ENCODE peak calls at places on chromosome 6, in five cellular contexts. One of them, this sample, is unnamed.

GRCh38 chr6:52577022-52577777 is at the start of gene TRAM2:
- DNase-seq in choroid plexus epithelial cell: peak
- DNase-seq in A673: peak
- DNase-seq in AG04449: no peak
- DNase-seq in astrocyte of the spinal cord: peak
- DNase-seq in this sample: peak

GRCh38 chr6:14530385-14530784 is 412.8 kb downstream of the CD83 start:
- DNase-seq in astrocyte of the spinal cord: no peak
- DNase-seq in AG04449: no peak
- DNase-seq in A673: no peak
- DNase-seq in choroid plexus epithelial cell: no peak
- DNase-seq in this sample: no peak

GRCh38 chr6:149289192-149289741 is 28.2 kb upstream of the TAB2 start:
- DNase-seq in AG04449: no peak
- DNase-seq in astrocyte of the spinal cord: no peak
- DNase-seq in choroid plexus epithelial cell: peak
- DNase-seq in A673: no peak
- DNase-seq in this sample: no peak

GRCh38 chr6:30942338-30943060 is 1.7 kb downstream of the MUCL3 start:
- DNase-seq in astrocyte of the spinal cord: peak
- DNase-seq in A673: peak
- DNase-seq in AG04449: peak
- DNase-seq in choroid plexus epithelial cell: peak
- DNase-seq in this sample: peak

GRCh38 chr6:81816387-81816786 is 63.9 kb upstream of the TENT5A start:
- DNase-seq in astrocyte of the spinal cord: no peak
- DNase-seq in choroid plexus epithelial cell: no peak
- DNase-seq in AG04449: no peak
- DNase-seq in A673: no peak
- DNase-seq in this sample: no peak

GRCh38 chr6:133333852-133334251 is 92.7 kb downstream of the EYA4 start:
- DNase-seq in choroid plexus epithelial cell: no peak
- DNase-seq in AG04449: no peak
- DNase-seq in astrocyte of the spinal cord: no peak
- DNase-seq in A673: no peak
- DNase-seq in this sample: no peak

GRCh38 chr6:104954091-104954797 is 2.7 kb upstream of the LIN28B start:
- DNase-seq in astrocyte of the spinal cord: no peak
- DNase-seq in AG04449: no peak
- DNase-seq in A673: no peak
- DNase-seq in choroid plexus epithelial cell: no peak
- DNase-seq in this sample: no peak

GRCh38 chr6:147227770-147228320 is 23.6 kb downstream of the STXBP5 start:
- DNase-seq in astrocyte of the spinal cord: no peak
- DNase-seq in AG04449: no peak
- DNase-seq in A673: no peak
- DNase-seq in choroid plexus epithelial cell: no peak
- DNase-seq in this sample: peak

GRCh38 chr6:55082021-55082420 is 92.3 kb upstream of the HCRTR2 start:
- DNase-seq in A673: no peak
- DNase-seq in choroid plexus epithelial cell: no peak
- DNase-seq in astrocyte of the spinal cord: peak
- DNase-seq in AG04449: no peak
- DNase-seq in this sample: peak

GRCh38 chr6:117142145-117142544 is 123.2 kb upstream of the VGLL2 start:
- DNase-seq in A673: no peak
- DNase-seq in astrocyte of the spinal cord: no peak
- DNase-seq in choroid plexus epithelial cell: no peak
- DNase-seq in AG04449: no peak
- DNase-seq in this sample: no peak

GRCh38 chr6:79353226-79353625 is 118.7 kb upstream of the HMGN3 start:
- DNase-seq in AG04449: no peak
- DNase-seq in A673: no peak
- DNase-seq in astrocyte of the spinal cord: no peak
- DNase-seq in choroid plexus epithelial cell: no peak
- DNase-seq in this sample: peak

GRCh38 chr6:122565708-122566107 is 44.5 kb upstream of the PKIB start:
- DNase-seq in AG04449: no peak
- DNase-seq in choroid plexus epithelial cell: no peak
- DNase-seq in A673: no peak
- DNase-seq in astrocyte of the spinal cord: no peak
- DNase-seq in this sample: no peak

GRCh38 chr6:84645563-84646266 is 118.7 kb downstream of the TBX18 start:
- DNase-seq in choroid plexus epithelial cell: peak
- DNase-seq in AG04449: no peak
- DNase-seq in astrocyte of the spinal cord: peak
- DNase-seq in A673: no peak
- DNase-seq in this sample: peak

GRCh38 chr6:108168501-108168979 is 2.7 kb downstream of the NR2E1 start:
- DNase-seq in A673: no peak
- DNase-seq in AG04449: no peak
- DNase-seq in choroid plexus epithelial cell: peak
- DNase-seq in astrocyte of the spinal cord: peak
- DNase-seq in this sample: no peak

GRCh38 chr6:93581371-93581770 is 162.0 kb upstream of the EPHA7 start:
- DNase-seq in A673: no peak
- DNase-seq in astrocyte of the spinal cord: no peak
- DNase-seq in choroid plexus epithelial cell: no peak
- DNase-seq in AG04449: no peak
- DNase-seq in this sample: no peak

DNA sequence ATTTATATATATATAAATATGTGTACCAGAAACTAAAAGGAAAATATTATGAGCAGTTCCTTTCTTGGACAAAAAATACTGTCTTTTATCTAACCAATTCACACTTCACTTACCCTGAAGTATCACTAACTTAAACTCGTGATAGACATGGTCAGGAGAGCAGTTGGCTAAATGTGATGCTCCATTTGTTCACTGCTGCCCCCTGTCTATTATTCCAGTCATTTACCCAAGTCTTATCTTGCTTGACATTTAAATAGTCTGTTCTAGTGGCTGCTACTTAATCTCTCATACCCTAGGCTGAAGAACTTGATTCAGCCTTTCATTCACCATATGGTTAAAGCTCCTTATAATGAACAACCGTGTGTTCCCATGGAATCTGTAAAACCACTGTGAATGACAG is 789.6 kb upstream of the EYS start:
- DNase-seq in A673: peak
- DNase-seq in choroid plexus epithelial cell: peak
- DNase-seq in astrocyte of the spinal cord: peak
- DNase-seq in AG04449: no peak
- DNase-seq in this sample: peak
- TF ChIP-seq CTCF in A673: peak
- TF ChIP-seq CTCF in choroid plexus epithelial cell: peak
- TF ChIP-seq CTCF in astrocyte of the spinal cord: peak
- TF ChIP-seq CTCF in AG04449: no peak
- TF ChIP-seq CTCF in this sample: no peak

GRCh38 chr6:106099235-106099537 is 13.1 kb downstream of the PRDM1 start:
- DNase-seq in AG04449: no peak
- DNase-seq in A673: no peak
- DNase-seq in astrocyte of the spinal cord: no peak
- DNase-seq in choroid plexus epithelial cell: no peak
- DNase-seq in this sample: no peak
- H3K4me3 ChIP-seq in AG04449: peak
- H3K4me3 ChIP-seq in A673: no peak
- H3K4me3 ChIP-seq in astrocyte of the spinal cord: no peak
- H3K4me3 ChIP-seq in choroid plexus epithelial cell: no peak
- H3K4me3 ChIP-seq in this sample: peak

GRCh38 chr6:157953580-157954091 is 28.0 kb upstream of the SYNJ2 start:
- DNase-seq in A673: no peak
- DNase-seq in AG04449: no peak
- DNase-seq in astrocyte of the spinal cord: no peak
- DNase-seq in choroid plexus epithelial cell: no peak
- DNase-seq in this sample: no peak
- TF ChIP-seq CTCF in A673: no peak
- TF ChIP-seq CTCF in AG04449: no peak
- TF ChIP-seq CTCF in astrocyte of the spinal cord: no peak
- TF ChIP-seq CTCF in choroid plexus epithelial cell: no peak
- TF ChIP-seq CTCF in this sample: no peak

DNA sequence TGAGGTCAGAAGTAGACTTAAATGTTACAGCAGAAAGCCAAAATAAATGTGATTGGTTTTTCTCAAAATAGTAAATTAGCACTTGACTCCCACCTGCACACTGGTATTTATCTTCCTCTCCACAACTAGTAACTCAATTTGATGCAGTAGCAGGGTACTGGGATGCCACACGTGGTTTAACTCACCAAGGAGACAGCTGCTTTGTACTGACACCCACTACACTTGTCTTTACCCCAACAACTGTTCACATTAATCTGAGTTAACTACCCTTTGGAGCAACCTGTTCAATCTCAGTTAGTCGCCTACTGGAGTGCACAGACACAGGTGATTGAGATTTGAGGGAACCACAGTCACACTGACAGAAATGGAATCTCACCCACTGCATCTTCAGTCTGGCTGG is 242.1 kb downstream of the PRKN start:
- DNase-seq in A673: no peak
- DNase-seq in astrocyte of the spinal cord: no peak
- DNase-seq in AG04449: no peak
- DNase-seq in choroid plexus epithelial cell: no peak
- DNase-seq in this sample: no peak
- H3K4me3 ChIP-seq in A673: no peak
- H3K4me3 ChIP-seq in astrocyte of the spinal cord: no peak
- H3K4me3 ChIP-seq in AG04449: no peak
- H3K4me3 ChIP-seq in choroid plexus epithelial cell: no peak
- H3K4me3 ChIP-seq in this sample: no peak

GRCh38 chr6:7424967-7425807 is 35.6 kb downstream of the RIOK1 start:
- DNase-seq in astrocyte of the spinal cord: no peak
- DNase-seq in AG04449: no peak
- DNase-seq in choroid plexus epithelial cell: peak
- DNase-seq in A673: peak
- DNase-seq in this sample: peak
- TF ChIP-seq CTCF in astrocyte of the spinal cord: peak
- TF ChIP-seq CTCF in AG04449: peak
- TF ChIP-seq CTCF in choroid plexus epithelial cell: peak
- TF ChIP-seq CTCF in A673: peak
- TF ChIP-seq CTCF in this sample: peak

GRCh38 chr6:159043236-159043635 is 1.6 kb downstream of the TAGAP start:
- DNase-seq in astrocyte of the spinal cord: no peak
- DNase-seq in A673: no peak
- DNase-seq in choroid plexus epithelial cell: peak
- DNase-seq in AG04449: no peak
- DNase-seq in this sample: no peak
- H3K4me3 ChIP-seq in astrocyte of the spinal cord: no peak
- H3K4me3 ChIP-seq in A673: no peak
- H3K4me3 ChIP-seq in choroid plexus epithelial cell: no peak
- H3K4me3 ChIP-seq in AG04449: no peak
- H3K4me3 ChIP-seq in this sample: no peak

GRCh38 chr6:112086744-112087135 is 542 bp downstream of the TUBE1 start:
- DNase-seq in astrocyte of the spinal cord: peak
- DNase-seq in choroid plexus epithelial cell: peak
- DNase-seq in A673: peak
- DNase-seq in AG04449: no peak
- DNase-seq in this sample: peak
- TF ChIP-seq CTCF in astrocyte of the spinal cord: peak
- TF ChIP-seq CTCF in choroid plexus epithelial cell: no peak
- TF ChIP-seq CTCF in A673: peak
- TF ChIP-seq CTCF in AG04449: peak
- TF ChIP-seq CTCF in this sample: peak

DNA sequence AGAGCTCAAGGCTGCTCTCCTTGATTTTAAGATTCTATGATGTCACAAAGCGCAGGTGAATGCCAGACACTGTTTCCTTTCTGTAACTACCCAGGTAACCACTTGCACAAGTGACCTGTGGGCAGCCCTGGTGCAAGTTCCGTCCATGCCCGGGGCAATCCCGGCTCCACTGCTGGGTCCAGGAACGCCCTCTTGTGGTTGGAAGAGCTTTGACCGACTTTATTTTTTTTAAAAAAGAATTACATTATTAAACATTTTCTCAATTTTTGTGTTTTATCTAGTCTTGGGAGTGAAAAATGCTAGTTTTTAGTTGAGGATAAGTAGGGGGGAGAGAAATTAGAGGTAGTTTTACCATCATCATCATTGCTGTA is 695.2 kb downstream of the QKI start:
- DNase-seq in astrocyte of the spinal cord: no peak
- DNase-seq in choroid plexus epithelial cell: peak
- DNase-seq in A673: peak
- DNase-seq in AG04449: no peak
- DNase-seq in this sample: peak
- H3K4me3 ChIP-seq in astrocyte of the spinal cord: no peak
- H3K4me3 ChIP-seq in choroid plexus epithelial cell: no peak
- H3K4me3 ChIP-seq in A673: no peak
- H3K4me3 ChIP-seq in AG04449: no peak
- H3K4me3 ChIP-seq in this sample: no peak

GRCh38 chr6:29493261-29493660 is 5.5 kb upstream of the MAS1L start:
- DNase-seq in astrocyte of the spinal cord: no peak
- DNase-seq in A673: no peak
- DNase-seq in choroid plexus epithelial cell: no peak
- DNase-seq in AG04449: no peak
- DNase-seq in this sample: no peak
- TF ChIP-seq CTCF in astrocyte of the spinal cord: no peak
- TF ChIP-seq CTCF in A673: no peak
- TF ChIP-seq CTCF in choroid plexus epithelial cell: no peak
- TF ChIP-seq CTCF in AG04449: no peak
- TF ChIP-seq CTCF in this sample: no peak